ENCODE peak calls at places on chromosomes 12 and 14, in six cellular contexts. S, U, J, D, H and N are unnamed samples.

GRCh38 chr12:88453323-88453722 is 126.9 kb downstream of the KITLG start:
- DNase-seq in S (peak), U (no peak), J (no peak), D (peak), H (no peak), N (no peak)

GRCh38 chr14:51607677-51608076 is 44.0 kb upstream of the FRMD6 start:
- DNase-seq in S (peak), U (no peak), J (no peak), D (peak), H (no peak), N (peak)

GRCh38 chr12:69527506-69528272 is 57.5 kb downstream of the FRS2 start:
- DNase-seq in S (peak), U (no peak), J (no peak), D (peak), H (no peak), N (peak)

GRCh38 chr12:79707830-79708229 is 17.1 kb upstream of the PAWR start:
- DNase-seq in S (no peak), U (no peak), J (no peak), D (no peak), H (no peak), N (no peak)

GRCh38 chr12:120190985-120191480 is 3.5 kb downstream of the GCN1 start:
- DNase-seq in S (no peak), U (no peak), J (no peak), D (no peak), H (no peak), N (no peak)

GRCh38 chr12:26749781-26750180 is 83.2 kb downstream of the ITPR2 start:
- DNase-seq in S (no peak), U (no peak), J (peak), D (no peak), H (no peak), N (no peak)

GRCh38 chr14:29927596-29928341 is at the start of gene PRKD1:
- DNase-seq in S (peak), U (peak), J (peak), D (peak), H (peak), N (no peak)

GRCh38 chr12:127324681-127325080 is 942.3 kb upstream of the TMEM132C start:
- DNase-seq in S (no peak), U (no peak), J (no peak), D (no peak), H (no peak), N (no peak)

GRCh38 chr14:92511472-92512247 is 1.9 kb upstream of the RIN3 start:
- DNase-seq in S (peak), U (no peak), J (no peak), D (peak), H (no peak), N (peak)

GRCh38 chr12:104006929-104007328 is 41.3 kb downstream of the TDG start:
- DNase-seq in S (peak), U (no peak), J (no peak), D (peak), H (no peak), N (peak)

GRCh38 chr12:110088936-110089335 is 35.2 kb upstream of the IFT81 start:
- DNase-seq in S (no peak), U (no peak), J (no peak), D (no peak), H (no peak), N (no peak)

DNA sequence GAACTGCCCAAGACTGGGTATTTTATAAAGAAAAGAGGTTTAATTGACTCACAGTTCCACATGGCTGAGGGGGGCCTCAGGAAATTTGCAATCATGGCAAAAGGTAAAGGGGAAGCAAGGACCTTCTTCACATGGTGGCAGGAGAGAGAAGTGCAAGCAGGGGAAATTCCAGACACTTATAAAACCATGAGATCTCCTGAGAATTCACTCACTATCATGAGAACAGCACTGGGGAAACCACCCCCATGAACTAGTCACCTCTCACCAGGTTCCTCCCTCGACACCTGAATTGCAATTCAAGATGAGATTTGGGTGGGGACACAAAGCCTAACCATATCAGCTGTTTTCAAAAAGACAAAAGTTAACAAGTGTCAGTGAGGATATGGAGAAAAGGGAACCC is 112.6 kb downstream of the FOXA1 start:
- DNase-seq in S (no peak), U (no peak), J (no peak), D (no peak), H (no peak), N (no peak)
- TF ChIP-seq CTCF in S (no peak), U (no peak), J (no peak), D (no peak), H (no peak), N (no peak)

DNA sequence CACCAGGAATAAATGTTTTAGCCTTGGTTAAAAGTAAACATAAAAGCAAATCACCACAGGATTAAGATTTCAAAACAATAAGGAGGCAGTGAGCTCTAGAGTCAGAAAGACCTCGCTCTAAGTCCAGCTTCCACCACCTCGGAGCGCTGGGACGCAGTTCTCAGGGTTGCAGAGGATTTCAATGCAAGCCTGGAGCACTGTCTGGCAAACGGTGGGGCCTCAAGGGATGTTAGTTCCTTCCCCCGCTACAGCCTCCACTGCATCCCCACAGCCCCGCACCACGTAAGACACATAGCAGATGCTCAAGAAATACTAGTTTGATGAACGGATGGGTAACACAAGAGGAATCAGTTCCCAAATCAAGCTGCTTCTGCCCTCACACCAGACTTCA is 39.3 kb upstream of the TMCC3 start:
- DNase-seq in S (no peak), U (no peak), J (no peak), D (no peak), H (no peak), N (no peak)
- H3K4me3 ChIP-seq in S (no peak), U (no peak), J (no peak), D (no peak), H (peak), N (no peak)

GRCh38 chr12:115815924-115816323 is 461.6 kb downstream of the MED13L start:
- DNase-seq in S (no peak), U (no peak), J (no peak), D (no peak), H (no peak), N (no peak)
- TF ChIP-seq CTCF in S (no peak), U (no peak), J (no peak), D (no peak), H (no peak), N (no peak)

DNA sequence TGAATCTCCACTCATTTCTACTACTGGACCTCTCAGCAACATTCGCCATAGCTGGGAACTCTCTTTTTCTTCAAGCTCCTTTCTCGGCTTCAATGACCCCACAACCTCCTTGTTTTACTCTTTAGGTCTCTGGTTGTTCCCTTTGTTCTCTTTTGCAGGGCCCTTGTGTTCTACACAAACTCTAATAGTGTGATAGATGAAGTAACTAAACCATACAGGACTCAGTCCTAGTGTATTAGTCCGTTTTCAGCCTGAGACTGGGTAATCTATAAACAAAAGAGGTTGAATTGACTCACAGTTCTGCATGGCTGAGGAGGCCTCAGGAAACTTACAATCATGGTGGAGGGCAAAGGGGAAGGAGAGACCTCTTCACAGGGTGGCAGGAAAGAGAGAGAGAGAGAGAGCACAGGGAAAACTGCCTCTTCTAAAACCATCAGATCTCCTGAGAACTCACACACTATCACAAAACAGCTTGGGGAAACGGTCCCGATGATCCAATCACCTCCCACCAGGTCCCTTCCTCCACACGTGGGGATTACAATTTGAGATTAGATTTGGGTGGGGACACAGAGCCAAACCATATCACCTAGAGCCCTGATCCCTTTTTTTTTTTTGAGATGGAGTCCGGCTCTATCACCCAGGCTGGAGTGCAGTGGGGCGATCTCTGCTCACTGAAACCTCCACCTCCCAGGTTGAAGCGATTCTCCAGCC is 32.0 kb upstream of the WNK1 start:
- DNase-seq in S (no peak), U (no peak), J (peak), D (no peak), H (no peak), N (no peak)
- H3K4me3 ChIP-seq in S (no peak), U (no peak), J (no peak), D (no peak), H (no peak), N (no peak)

GRCh38 chr12:40917561-40917960 is 225.3 kb downstream of the CNTN1 start:
- DNase-seq in S (no peak), U (no peak), J (no peak), D (no peak), H (no peak), N (no peak)

DNA sequence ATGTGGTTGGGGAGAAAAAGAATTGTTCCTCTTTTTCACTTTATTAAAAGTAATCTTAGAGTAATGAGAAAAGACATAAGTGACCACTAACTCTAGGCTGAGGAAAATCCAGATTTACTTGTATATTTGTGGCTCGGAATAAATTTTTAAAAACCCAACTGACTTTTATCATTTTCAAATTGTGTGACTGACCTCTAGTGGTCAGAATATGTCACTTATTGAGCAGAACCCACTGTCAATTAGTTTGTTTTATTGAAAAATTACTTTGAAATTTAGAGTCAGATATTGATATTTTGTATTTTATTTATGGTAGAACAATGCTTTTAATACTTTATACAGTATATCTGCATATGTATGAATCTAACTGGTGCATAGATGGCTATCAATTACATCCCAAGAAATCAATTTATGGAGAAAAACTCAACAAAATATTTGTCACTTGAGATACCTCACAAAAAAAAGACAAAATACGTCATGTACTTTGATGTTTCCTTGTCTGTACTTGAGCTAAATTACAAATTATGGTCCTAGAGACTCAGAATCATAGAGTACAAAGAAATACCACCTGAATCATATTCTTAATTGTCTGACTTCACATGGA is 229.4 kb downstream of the CNTN1 start:
- DNase-seq in S (peak), U (peak), J (no peak), D (peak), H (no peak), N (no peak)
- TF ChIP-seq CTCF in S (peak), U (peak), J (peak), D (peak), H (peak), N (peak)

DNA sequence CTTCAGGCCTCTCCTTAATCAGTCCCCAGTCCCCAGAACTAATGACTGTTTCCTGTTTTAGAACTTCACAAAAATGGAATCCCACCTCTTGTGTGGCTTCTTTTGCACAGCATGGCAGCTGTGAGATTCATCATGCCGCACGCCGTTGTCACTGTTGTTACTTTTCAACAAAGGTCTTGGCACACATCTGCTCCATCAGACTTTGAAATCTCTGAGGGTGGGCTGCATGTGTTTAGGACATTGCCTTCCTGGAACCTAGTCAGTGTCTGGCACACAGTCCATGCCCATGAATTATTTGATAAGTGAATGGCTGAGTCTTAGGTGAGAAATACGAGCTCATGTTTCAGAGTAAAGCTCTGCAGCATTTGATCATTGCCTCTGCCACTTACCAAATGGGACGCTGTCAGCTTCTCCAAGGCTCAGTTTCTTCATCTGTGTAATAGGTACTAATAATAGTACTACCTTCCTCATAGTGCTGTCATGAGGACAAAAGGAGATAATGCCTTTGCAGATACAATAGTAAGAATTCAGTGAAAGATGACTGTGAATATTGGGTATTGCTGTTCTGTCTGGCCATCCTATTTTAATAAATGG is 90.4 kb downstream of the SRRM4 start:
- DNase-seq in S (no peak), U (no peak), J (no peak), D (no peak), H (no peak), N (no peak)
- H3K4me3 ChIP-seq in S (no peak), U (no peak), J (no peak), D (no peak), H (no peak), N (no peak)